ENCODE peak calls at places on chromosomes 13 and 19, in ten cellular contexts. U is endothelial cell of umbilical vein, Z is nephron progenitor cell, J is nucleus accumbens, R is AG04450, B is fibroblast of pulmonary artery, C is NAMALWA, N is cerebellar cortex, T is GF-D8, G is keratinocyte. F is an unnamed sample.

GRCh38 chr13:45055902-45056648 is 64.2 kb upstream of the GTF2F2 start:
- DNase-seq in U (no peak), Z (no peak), J (no peak), R (no peak), B (peak), C (no peak), N (no peak), T (no peak), G (peak), F (no peak)

GRCh38 chr19:41697198-41697855 is 9.3 kb upstream of the CEACAM7 start:
- DNase-seq in U (no peak), Z (no peak), J (no peak), R (no peak), B (no peak), C (no peak), N (no peak), T (no peak), G (no peak), F (no peak)

GRCh38 chr13:45121421-45121820 is 1.1 kb downstream of the GTF2F2 start:
- DNase-seq in U (peak), Z (no peak), J (no peak), R (no peak), B (peak), C (peak), N (peak), T (no peak), G (no peak), F (no peak)

GRCh38 chr19:15479391-15480345 is at the start of gene PGLYRP2:
- DNase-seq in U (no peak), Z (no peak), J (no peak), R (no peak), B (peak), C (no peak), N (peak), T (peak), G (no peak), F (no peak)

GRCh38 chr19:48568345-48568886 is 16.4 kb downstream of the SULT2B1 start:
- DNase-seq in U (peak), Z (peak), J (no peak), R (peak), B (peak), C (no peak), N (peak), T (no peak), G (no peak), F (no peak)

GRCh38 chr13:44523176-44524017 is 52.7 kb downstream of the TSC22D1 start:
- DNase-seq in U (peak), Z (no peak), J (no peak), R (peak), B (peak), C (no peak), N (peak), T (no peak), G (peak), F (no peak)

GRCh38 chr13:110557610-110558305 is 3.8 kb downstream of the RAB20 start:
- DNase-seq in U (no peak), Z (no peak), J (no peak), R (no peak), B (no peak), C (no peak), N (no peak), T (no peak), G (no peak), F (no peak)

GRCh38 chr13:110287031-110287828 is 19.7 kb downstream of the COL4A1 start:
- DNase-seq in U (no peak), Z (no peak), J (no peak), R (no peak), B (no peak), C (no peak), N (no peak), T (no peak), G (peak), F (no peak)

GRCh38 chr19:49102303-49102702 is 11.9 kb upstream of the LIN7B start:
- DNase-seq in U (no peak), Z (no peak), J (no peak), R (no peak), B (no peak), C (no peak), N (no peak), T (no peak), G (no peak), F (no peak)

GRCh38 chr19:32165176-32165575 is 180.2 kb upstream of the ZNF507 start:
- DNase-seq in U (no peak), Z (no peak), J (no peak), R (no peak), B (no peak), C (no peak), N (no peak), T (no peak), G (no peak), F (no peak)

GRCh38 chr19:51891193-51891747 is 3.5 kb upstream of the ZNF577 start:
- DNase-seq in U (no peak), Z (no peak), J (no peak), R (no peak), B (no peak), C (no peak), N (no peak), T (no peak), G (no peak), F (no peak)

GRCh38 chr13:104105418-104106355 is 1039.5 kb upstream of the SLC10A2 start:
- DNase-seq in U (peak), Z (no peak), J (no peak), R (no peak), B (no peak), C (no peak), N (no peak), T (no peak), G (no peak), F (no peak)

GRCh38 chr19:58154287-58154678 is 3.7 kb upstream of the ZNF329 start:
- DNase-seq in U (peak), Z (no peak), J (no peak), R (no peak), B (peak), C (no peak), N (peak), T (no peak), G (no peak), F (no peak)

GRCh38 chr13:99398916-99399622 is 91.9 kb upstream of the GPR183 start:
- DNase-seq in U (no peak), Z (no peak), J (no peak), R (no peak), B (no peak), C (no peak), N (no peak), T (no peak), G (no peak), F (no peak)

GRCh38 chr19:5484398-5485285 is 29.4 kb downstream of the ZNRF4 start:
- DNase-seq in U (no peak), Z (peak), J (no peak), R (peak), B (no peak), C (no peak), N (no peak), T (no peak), G (no peak), F (no peak)

GRCh38 chr19:782195-783043 is 14.8 kb upstream of the PTBP1 start:
- DNase-seq in U (peak), Z (peak), J (no peak), R (no peak), B (peak), C (no peak), N (peak), T (no peak), G (no peak), F (no peak)

GRCh38 chr13:84686973-84687372 is 804.7 kb upstream of the SLITRK1 start:
- DNase-seq in U (no peak), Z (no peak), J (no peak), R (no peak), B (no peak), C (no peak), N (no peak), T (no peak), G (no peak), F (no peak)

GRCh38 chr19:5152767-5153532 is 184.0 kb downstream of the KDM4B start:
- DNase-seq in U (no peak), Z (no peak), J (no peak), R (no peak), B (no peak), C (no peak), N (no peak), T (no peak), G (no peak), F (peak)

GRCh38 chr13:23447927-23448326 is 14.4 kb upstream of the SACS start:
- DNase-seq in U (no peak), Z (no peak), J (no peak), R (peak), B (peak), C (no peak), N (no peak), T (no peak), G (no peak), F (no peak)

GRCh38 chr19:6536138-6536671 is 5.4 kb downstream of the TNFSF9 start:
- DNase-seq in U (peak), Z (peak), J (no peak), R (no peak), B (peak), C (peak), N (peak), T (peak), G (peak), F (peak)

GRCh38 chr19:33797821-33798633 is 1.4 kb downstream of the KCTD15 start:
- DNase-seq in U (peak), Z (peak), J (no peak), R (no peak), B (peak), C (peak), N (peak), T (no peak), G (no peak), F (no peak)

GRCh38 chr13:109479991-109480696 is 306.2 kb downstream of the IRS2 start:
- DNase-seq in U (no peak), Z (no peak), J (no peak), R (no peak), B (peak), C (no peak), N (no peak), T (peak), G (no peak), F (no peak)

GRCh38 chr13:98824376-98825160 is 72.1 kb upstream of the SLC15A1 start:
- DNase-seq in U (no peak), Z (no peak), J (no peak), R (no peak), B (no peak), C (no peak), N (no peak), T (no peak), G (no peak), F (no peak)

GRCh38 chr19:33186431-33186830 is 7.7 kb upstream of the LRP3 start:
- DNase-seq in U (no peak), Z (no peak), J (no peak), R (no peak), B (no peak), C (no peak), N (no peak), T (peak), G (no peak), F (no peak)

GRCh38 chr13:59982631-59983382 is 180.9 kb downstream of the DIAPH3 start:
- DNase-seq in U (no peak), Z (no peak), J (no peak), R (no peak), B (peak), C (no peak), N (no peak), T (no peak), G (no peak), F (no peak)

GRCh38 chr19:21604941-21605548 is 99.6 kb downstream of the ZNF429 start:
- DNase-seq in U (peak), Z (no peak), J (no peak), R (no peak), B (no peak), C (no peak), N (peak), T (no peak), G (peak), F (no peak)

GRCh38 chr13:20492641-20493040 is 33.0 kb downstream of the CRYL1 start:
- DNase-seq in U (peak), Z (peak), J (no peak), R (no peak), B (peak), C (peak), N (peak), T (no peak), G (no peak), F (no peak)

GRCh38 chr13:98105929-98106336 is 37.0 kb upstream of the FARP1 start:
- DNase-seq in U (peak), Z (no peak), J (no peak), R (no peak), B (peak), C (no peak), N (no peak), T (no peak), G (no peak), F (no peak)

GRCh38 chr19:8577247-8577646 is at the start of gene MYO1F:
- DNase-seq in U (no peak), Z (no peak), J (no peak), R (no peak), B (no peak), C (no peak), N (no peak), T (peak), G (no peak), F (no peak)

GRCh38 chr13:104522235-104523072 is 1456.2 kb upstream of the SLC10A2 start:
- DNase-seq in U (no peak), Z (no peak), J (no peak), R (no peak), B (no peak), C (no peak), N (no peak), T (no peak), G (no peak), F (no peak)

GRCh38 chr19:1313695-1314613 is 28.3 kb downstream of the EFNA2 start:
- DNase-seq in U (no peak), Z (no peak), J (no peak), R (no peak), B (no peak), C (no peak), N (no peak), T (no peak), G (no peak), F (no peak)

GRCh38 chr13:23643828-23644419 is 73.7 kb downstream of the TNFRSF19 start:
- DNase-seq in U (no peak), Z (no peak), J (no peak), R (no peak), B (peak), C (no peak), N (no peak), T (peak), G (no peak), F (no peak)

GRCh38 chr13:28337196-28338045 is 157.5 kb downstream of the FLT1 start:
- DNase-seq in U (peak), Z (no peak), J (no peak), R (no peak), B (peak), C (no peak), N (peak), T (no peak), G (no peak), F (no peak)

GRCh38 chr19:8396563-8397203 is 6.5 kb downstream of the RAB11B start:
- DNase-seq in U (peak), Z (peak), J (no peak), R (no peak), B (peak), C (peak), N (peak), T (no peak), G (no peak), F (peak)

GRCh38 chr13:46339035-46339666 is 47.9 kb downstream of the RUBCNL start:
- DNase-seq in U (no peak), Z (no peak), J (no peak), R (no peak), B (peak), C (peak), N (no peak), T (peak), G (no peak), F (no peak)

GRCh38 chr13:32666990-32667571 is 80.8 kb downstream of the PDS5B start:
- DNase-seq in U (no peak), Z (no peak), J (no peak), R (no peak), B (no peak), C (no peak), N (no peak), T (no peak), G (no peak), F (no peak)

GRCh38 chr19:41646589-41647204 is 19.8 kb upstream of the CEACAM4 start:
- DNase-seq in U (no peak), Z (peak), J (no peak), R (no peak), B (peak), C (peak), N (peak), T (peak), G (no peak), F (no peak)

GRCh38 chr19:5480427-5480836 is 25.2 kb downstream of the ZNRF4 start:
- DNase-seq in U (peak), Z (peak), J (no peak), R (no peak), B (peak), C (peak), N (peak), T (no peak), G (no peak), F (no peak)

GRCh38 chr19:58519087-58519354 is 589 bp downstream of the ZBTB45 start:
- DNase-seq in U (peak), Z (peak), J (no peak), R (no peak), B (peak), C (peak), N (peak), T (peak), G (no peak), F (no peak)